ENCODE peak calls at places on chromosomes 5 and 9, in ten cellular contexts. One of them, this sample, is unnamed. For H3K36me3, the result is how much of the 10 kb centered on the place peaks cover.

GRCh38 chr5:160129841-160130240 is 10.6 kb upstream of the PWWP2A start:
- DNase-seq in cardiac muscle cell: no peak
- DNase-seq in neural progenitor cell: no peak
- DNase-seq in CD8-positive, alpha-beta T cell: no peak
- DNase-seq in PC-3: no peak
- DNase-seq in mesendoderm: no peak
- DNase-seq in aorta: no peak
- DNase-seq in psoas muscle: no peak
- DNase-seq in upper lobe of right lung: no peak
- DNase-seq in brain microvascular endothelial cell: no peak
- DNase-seq in this sample: no peak

GRCh38 chr9:130189840-130190239 is 17.6 kb downstream of the NCS1 start:
- DNase-seq in CD8-positive, alpha-beta T cell: no peak
- DNase-seq in psoas muscle: no peak
- DNase-seq in cardiac muscle cell: no peak
- DNase-seq in upper lobe of right lung: no peak
- DNase-seq in PC-3: no peak
- DNase-seq in mesendoderm: no peak
- DNase-seq in aorta: no peak
- DNase-seq in brain microvascular endothelial cell: no peak
- DNase-seq in neural progenitor cell: no peak
- DNase-seq in this sample: no peak

GRCh38 chr9:113807173-113808061 is 68.7 kb upstream of the ZNF618 start:
- DNase-seq in brain microvascular endothelial cell: peak
- DNase-seq in CD8-positive, alpha-beta T cell: peak
- DNase-seq in aorta: peak
- DNase-seq in psoas muscle: no peak
- DNase-seq in upper lobe of right lung: no peak
- DNase-seq in cardiac muscle cell: peak
- DNase-seq in neural progenitor cell: peak
- DNase-seq in mesendoderm: peak
- DNase-seq in PC-3: peak
- DNase-seq in this sample: no peak

GRCh38 chr5:80569961-80570786 is at the start of gene ANKRD34B:
- DNase-seq in mesendoderm: peak
- DNase-seq in cardiac muscle cell: peak
- DNase-seq in PC-3: no peak
- DNase-seq in brain microvascular endothelial cell: no peak
- DNase-seq in psoas muscle: no peak
- DNase-seq in neural progenitor cell: peak
- DNase-seq in upper lobe of right lung: peak
- DNase-seq in aorta: no peak
- DNase-seq in CD8-positive, alpha-beta T cell: no peak
- DNase-seq in this sample: no peak

GRCh38 chr5:164498393-164498792 is 993.0 kb downstream of the MAT2B start:
- DNase-seq in neural progenitor cell: peak
- DNase-seq in psoas muscle: no peak
- DNase-seq in brain microvascular endothelial cell: no peak
- DNase-seq in cardiac muscle cell: no peak
- DNase-seq in upper lobe of right lung: no peak
- DNase-seq in mesendoderm: peak
- DNase-seq in CD8-positive, alpha-beta T cell: no peak
- DNase-seq in PC-3: no peak
- DNase-seq in aorta: no peak
- DNase-seq in this sample: no peak

GRCh38 chr5:14630706-14631105 is 33.8 kb upstream of the OTULIN start:
- DNase-seq in aorta: no peak
- DNase-seq in neural progenitor cell: no peak
- DNase-seq in brain microvascular endothelial cell: no peak
- DNase-seq in PC-3: no peak
- DNase-seq in CD8-positive, alpha-beta T cell: no peak
- DNase-seq in upper lobe of right lung: no peak
- DNase-seq in psoas muscle: no peak
- DNase-seq in mesendoderm: no peak
- DNase-seq in cardiac muscle cell: no peak
- DNase-seq in this sample: no peak

GRCh38 chr5:148808864-148809642 is 17.4 kb upstream of the ADRB2 start:
- DNase-seq in brain microvascular endothelial cell: no peak
- DNase-seq in CD8-positive, alpha-beta T cell: no peak
- DNase-seq in cardiac muscle cell: peak
- DNase-seq in upper lobe of right lung: no peak
- DNase-seq in psoas muscle: peak
- DNase-seq in mesendoderm: no peak
- DNase-seq in neural progenitor cell: no peak
- DNase-seq in PC-3: peak
- DNase-seq in aorta: peak
- DNase-seq in this sample: no peak

GRCh38 chr9:81548911-81549310 is 140.4 kb downstream of the TLE1 start:
- DNase-seq in PC-3: peak
- DNase-seq in mesendoderm: no peak
- DNase-seq in upper lobe of right lung: no peak
- DNase-seq in CD8-positive, alpha-beta T cell: no peak
- DNase-seq in brain microvascular endothelial cell: no peak
- DNase-seq in psoas muscle: no peak
- DNase-seq in cardiac muscle cell: no peak
- DNase-seq in neural progenitor cell: no peak
- DNase-seq in aorta: no peak
- DNase-seq in this sample: no peak

GRCh38 chr9:106700676-106701075 is 162.3 kb upstream of the ZNF462 start:
- DNase-seq in aorta: no peak
- DNase-seq in CD8-positive, alpha-beta T cell: no peak
- DNase-seq in neural progenitor cell: no peak
- DNase-seq in psoas muscle: no peak
- DNase-seq in brain microvascular endothelial cell: peak
- DNase-seq in cardiac muscle cell: no peak
- DNase-seq in mesendoderm: no peak
- DNase-seq in upper lobe of right lung: no peak
- DNase-seq in PC-3: peak
- DNase-seq in this sample: no peak

GRCh38 chr5:16837305-16837704 is 98.8 kb downstream of the MYO10 start:
- DNase-seq in CD8-positive, alpha-beta T cell: no peak
- DNase-seq in cardiac muscle cell: no peak
- DNase-seq in neural progenitor cell: no peak
- DNase-seq in psoas muscle: no peak
- DNase-seq in mesendoderm: no peak
- DNase-seq in brain microvascular endothelial cell: no peak
- DNase-seq in upper lobe of right lung: no peak
- DNase-seq in aorta: no peak
- DNase-seq in PC-3: no peak
- DNase-seq in this sample: no peak

GRCh38 chr5:96935556-96936430 is at the start of gene LNPEP:
- DNase-seq in aorta: peak
- DNase-seq in cardiac muscle cell: peak
- DNase-seq in brain microvascular endothelial cell: peak
- DNase-seq in CD8-positive, alpha-beta T cell: peak
- DNase-seq in upper lobe of right lung: peak
- DNase-seq in mesendoderm: peak
- DNase-seq in neural progenitor cell: peak
- DNase-seq in psoas muscle: peak
- DNase-seq in PC-3: peak
- DNase-seq in this sample: peak

GRCh38 chr5:132094393-132095076 is 20.9 kb downstream of the CSF2 start:
- DNase-seq in aorta: no peak
- DNase-seq in brain microvascular endothelial cell: peak
- DNase-seq in psoas muscle: no peak
- DNase-seq in PC-3: peak
- DNase-seq in mesendoderm: no peak
- DNase-seq in upper lobe of right lung: no peak
- DNase-seq in cardiac muscle cell: no peak
- DNase-seq in neural progenitor cell: no peak
- DNase-seq in CD8-positive, alpha-beta T cell: no peak
- DNase-seq in this sample: no peak

GRCh38 chr5:146494656-146495055 is 21.3 kb downstream of the GPR151 start:
- DNase-seq in aorta: no peak
- DNase-seq in PC-3: no peak
- DNase-seq in psoas muscle: no peak
- DNase-seq in brain microvascular endothelial cell: no peak
- DNase-seq in CD8-positive, alpha-beta T cell: no peak
- DNase-seq in neural progenitor cell: no peak
- DNase-seq in mesendoderm: no peak
- DNase-seq in cardiac muscle cell: no peak
- DNase-seq in upper lobe of right lung: no peak
- DNase-seq in this sample: no peak

GRCh38 chr5:170154744-170155143 is 49.0 kb downstream of the FOXI1 start:
- DNase-seq in upper lobe of right lung: no peak
- DNase-seq in CD8-positive, alpha-beta T cell: no peak
- DNase-seq in psoas muscle: no peak
- DNase-seq in brain microvascular endothelial cell: no peak
- DNase-seq in cardiac muscle cell: no peak
- DNase-seq in neural progenitor cell: no peak
- DNase-seq in mesendoderm: no peak
- DNase-seq in PC-3: no peak
- DNase-seq in aorta: no peak
- DNase-seq in this sample: no peak

GRCh38 chr9:100437860-100438805 is 11.2 kb downstream of the MSANTD3 start:
- DNase-seq in psoas muscle: peak
- DNase-seq in aorta: peak
- DNase-seq in upper lobe of right lung: no peak
- DNase-seq in brain microvascular endothelial cell: peak
- DNase-seq in CD8-positive, alpha-beta T cell: peak
- DNase-seq in PC-3: peak
- DNase-seq in cardiac muscle cell: peak
- DNase-seq in neural progenitor cell: peak
- DNase-seq in mesendoderm: peak
- DNase-seq in this sample: peak

GRCh38 chr5:72467987-72468386 is 39.2 kb downstream of the ZNF366 start:
- DNase-seq in upper lobe of right lung: no peak
- DNase-seq in mesendoderm: no peak
- DNase-seq in psoas muscle: no peak
- DNase-seq in PC-3: peak
- DNase-seq in neural progenitor cell: no peak
- DNase-seq in CD8-positive, alpha-beta T cell: no peak
- DNase-seq in brain microvascular endothelial cell: peak
- DNase-seq in aorta: no peak
- DNase-seq in cardiac muscle cell: no peak
- DNase-seq in this sample: no peak
- H3K27ac ChIP-seq in upper lobe of right lung: peak
- H3K27ac ChIP-seq in mesendoderm: no peak
- H3K27ac ChIP-seq in psoas muscle: peak
- H3K27ac ChIP-seq in PC-3: peak
- H3K27ac ChIP-seq in neural progenitor cell: no peak
- H3K27ac ChIP-seq in CD8-positive, alpha-beta T cell: no peak
- H3K27ac ChIP-seq in brain microvascular endothelial cell: peak
- H3K27ac ChIP-seq in aorta: no peak
- H3K27ac ChIP-seq in cardiac muscle cell: no peak
- H3K27ac ChIP-seq in this sample: no peak

GRCh38 chr9:126456802-126457547 is 130.3 kb downstream of the MVB12B start:
- DNase-seq in CD8-positive, alpha-beta T cell: no peak
- DNase-seq in mesendoderm: no peak
- DNase-seq in brain microvascular endothelial cell: no peak
- DNase-seq in aorta: no peak
- DNase-seq in cardiac muscle cell: no peak
- DNase-seq in upper lobe of right lung: no peak
- DNase-seq in psoas muscle: no peak
- DNase-seq in neural progenitor cell: no peak
- DNase-seq in PC-3: no peak
- DNase-seq in this sample: no peak
- H3K36me3 ChIP-seq in CD8-positive, alpha-beta T cell: under half
- H3K36me3 ChIP-seq in mesendoderm: under half
- H3K36me3 ChIP-seq in brain microvascular endothelial cell: under half
- H3K36me3 ChIP-seq in aorta: under half
- H3K36me3 ChIP-seq in cardiac muscle cell: under half
- H3K36me3 ChIP-seq in upper lobe of right lung: under half
- H3K36me3 ChIP-seq in psoas muscle: under half
- H3K36me3 ChIP-seq in neural progenitor cell: under half
- H3K36me3 ChIP-seq in PC-3: under half
- H3K36me3 ChIP-seq in this sample: under half

DNA sequence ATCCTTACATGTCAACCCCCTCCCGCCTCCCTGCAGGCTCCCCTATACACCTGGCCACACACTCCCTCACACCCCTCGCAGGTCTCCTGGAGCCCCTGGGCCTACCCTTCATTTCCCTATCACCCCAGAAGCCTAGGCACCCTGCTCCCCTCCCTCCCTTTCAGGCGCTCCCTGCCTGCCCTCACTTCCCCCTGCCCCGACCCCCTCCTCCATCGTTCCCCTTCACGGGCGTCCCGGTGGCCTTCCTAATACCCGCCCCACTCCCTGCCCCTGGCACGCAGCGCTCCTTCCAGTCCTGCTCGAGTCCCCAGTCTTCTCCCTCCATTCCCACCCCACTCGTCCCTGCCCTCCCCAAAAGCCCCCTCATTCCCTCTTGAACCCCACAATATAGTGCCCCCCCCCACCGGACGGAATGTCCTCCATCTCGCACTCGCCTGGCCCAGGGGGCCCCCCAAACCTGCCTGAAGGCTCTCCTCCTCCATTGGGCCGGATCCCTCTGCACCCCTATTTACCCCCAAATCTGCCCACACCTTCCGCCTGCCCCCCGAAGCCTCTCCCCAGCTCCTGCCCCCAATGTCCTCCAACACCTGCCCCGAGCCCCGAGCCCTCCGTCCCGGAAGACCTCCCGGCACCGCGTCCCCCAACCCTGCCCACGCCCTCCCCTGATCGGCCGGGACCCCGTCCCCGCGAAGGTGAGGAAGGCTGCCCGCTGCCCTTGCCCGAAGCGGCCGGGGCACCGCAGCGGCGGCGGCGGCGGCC is 726 bp downstream of the STRBP start:
- DNase-seq in neural progenitor cell: peak
- DNase-seq in cardiac muscle cell: peak
- DNase-seq in CD8-positive, alpha-beta T cell: no peak
- DNase-seq in mesendoderm: peak
- DNase-seq in aorta: peak
- DNase-seq in PC-3: no peak
- DNase-seq in brain microvascular endothelial cell: no peak
- DNase-seq in upper lobe of right lung: peak
- DNase-seq in psoas muscle: peak
- DNase-seq in this sample: no peak
- H3K27ac ChIP-seq in neural progenitor cell: no peak
- H3K27ac ChIP-seq in cardiac muscle cell: peak
- H3K27ac ChIP-seq in CD8-positive, alpha-beta T cell: no peak
- H3K27ac ChIP-seq in mesendoderm: no peak
- H3K27ac ChIP-seq in aorta: no peak
- H3K27ac ChIP-seq in PC-3: no peak
- H3K27ac ChIP-seq in brain microvascular endothelial cell: no peak
- H3K27ac ChIP-seq in upper lobe of right lung: no peak
- H3K27ac ChIP-seq in psoas muscle: peak
- H3K27ac ChIP-seq in this sample: no peak

DNA sequence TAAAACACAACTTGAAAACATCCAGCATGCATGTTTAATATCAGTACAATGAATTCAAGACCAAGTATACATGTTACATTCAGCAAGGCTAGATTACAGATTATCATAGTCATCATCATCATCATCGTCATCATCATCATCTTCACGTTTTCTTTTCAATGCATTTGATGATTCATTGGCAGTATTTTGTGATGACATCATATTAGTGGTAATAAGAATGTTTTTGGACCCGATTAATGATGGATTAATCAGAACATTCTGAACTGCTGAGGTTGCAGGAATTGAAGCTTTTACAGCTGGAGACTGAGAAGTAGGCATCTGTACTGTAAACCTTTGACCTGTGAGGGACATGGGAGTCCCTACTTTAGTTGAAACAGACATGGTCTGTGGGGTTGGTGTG is 4.5 kb downstream of the AK6 start:
- DNase-seq in mesendoderm: no peak
- DNase-seq in upper lobe of right lung: no peak
- DNase-seq in brain microvascular endothelial cell: no peak
- DNase-seq in cardiac muscle cell: no peak
- DNase-seq in neural progenitor cell: no peak
- DNase-seq in PC-3: no peak
- DNase-seq in CD8-positive, alpha-beta T cell: no peak
- DNase-seq in psoas muscle: no peak
- DNase-seq in aorta: no peak
- DNase-seq in this sample: no peak
- H3K36me3 ChIP-seq in mesendoderm: under half
- H3K36me3 ChIP-seq in upper lobe of right lung: under half
- H3K36me3 ChIP-seq in brain microvascular endothelial cell: under half
- H3K36me3 ChIP-seq in cardiac muscle cell: under half
- H3K36me3 ChIP-seq in neural progenitor cell: under half
- H3K36me3 ChIP-seq in PC-3: under half
- H3K36me3 ChIP-seq in CD8-positive, alpha-beta T cell: under half
- H3K36me3 ChIP-seq in psoas muscle: under half
- H3K36me3 ChIP-seq in aorta: under half
- H3K36me3 ChIP-seq in this sample: under half

This sample was measured in effector memory CD4-positive, alpha-beta T cell.